ENCODE peak calls at places on chromosomes 16 and 17, in four cellular contexts. I, H, W and T are unnamed samples.

GRCh38 chr16:54289242-54290051 is 2.9 kb upstream of the IRX3 start:
- DNase-seq in I (no peak), H (peak; percentile 38), W (no peak), T (no peak)

GRCh38 chr16:54290203-54291106 is 3.9 kb upstream of the IRX3 start:
- DNase-seq in H (no peak), W (no peak), I (no peak), T (no peak)

GRCh38 chr16:65809627-65810026 is 556.9 kb upstream of the CDH5 start:
- DNase-seq in W (no peak), H (no peak), I (no peak), T (no peak)

GRCh38 chr17:5584971-5585794 is 874 bp upstream of the NLRP1 start:
- DNase-seq in I (no peak), W (no peak), H (no peak), T (no peak)

GRCh38 chr17:74842599-74843351 is 16.9 kb downstream of the GRIN2C start:
- DNase-seq in I (no peak), H (peak; percentile 89), W (peak; percentile 75), T (peak; percentile 52)

GRCh38 chr16:53482123-53482522 is 20.9 kb downstream of the AKTIP start:
- DNase-seq in I (no peak), W (no peak), H (no peak), T (no peak)

GRCh38 chr17:65029605-65030308 is 26.8 kb downstream of the GNA13 start:
- DNase-seq in I (no peak), H (no peak), W (no peak), T (no peak)

GRCh38 chr16:49459953-49460735 is 86.5 kb downstream of the C16orf78 start:
- DNase-seq in H (no peak), W (no peak), I (no peak), T (no peak)

GRCh38 chr16:84937196-84937935 is 74.0 kb downstream of the ZDHHC7 start:
- DNase-seq in I (no peak), W (no peak), H (no peak), T (no peak)

GRCh38 chr17:21201874-21202273 is 12.1 kb downstream of the TMEM11 start:
- DNase-seq in I (no peak), W (no peak), H (no peak), T (no peak)

GRCh38 chr17:58136669-58137279 is 11.4 kb upstream of the OR4D1 start:
- DNase-seq in H (peak; percentile 69), W (peak; percentile 14), I (no peak), T (peak; percentile 45)

GRCh38 chr16:3498988-3499387 is 1.8 kb upstream of the CLUAP1 start:
- DNase-seq in I (no peak), H (no peak), W (no peak), T (no peak)

GRCh38 chr17:57424273-57424672 is 167.9 kb downstream of the MSI2 start:
- DNase-seq in W (no peak), I (no peak), H (no peak), T (no peak)

GRCh38 chr16:53752566-53752965 is 48.6 kb downstream of the FTO start:
- DNase-seq in H (no peak), W (no peak), I (no peak), T (no peak)

GRCh38 chr17:50839591-50840310 is 4.4 kb downstream of the WFIKKN2 start:
- DNase-seq in H (no peak), I (no peak), W (no peak), T (no peak)

GRCh38 chr17:78127240-78127887 is 1.2 kb downstream of the TMC6 start:
- DNase-seq in H (no peak), I (no peak), W (peak; percentile 51), T (peak; percentile 93)

GRCh38 chr16:69888005-69888560 is 63.1 kb upstream of the CLEC18A start:
- DNase-seq in W (no peak), I (peak; percentile 2), H (no peak), T (no peak)

GRCh38 chr17:49832840-49833599 is 14.8 kb downstream of the TAC4 start:
- DNase-seq in W (no peak), I (no peak), H (no peak), T (no peak)

GRCh38 chr17:58341861-58342475 is 10.0 kb downstream of the SUPT4H1 start:
- DNase-seq in I (no peak), W (no peak), H (no peak), T (no peak)

GRCh38 chr16:52976539-52977167 is 76.0 kb downstream of the CHD9NB start:
- DNase-seq in H (peak; percentile 42), I (no peak), W (no peak), T (peak; percentile 41)

GRCh38 chr17:82010575-82011525 is 11.8 kb downstream of the CENPX start:
- DNase-seq in H (no peak), W (no peak), I (no peak), T (no peak)

GRCh38 chr16:66580605-66581209 is 1.4 kb downstream of the CMTM2 start:
- DNase-seq in H (peak; percentile 34), W (no peak), I (no peak), T (peak; percentile 16)

GRCh38 chr17:59785091-59785799 is 77.8 kb downstream of the VMP1 start:
- DNase-seq in H (no peak), W (no peak), I (no peak), T (peak; percentile 64)

GRCh38 chr17:38709864-38710602 is 5.0 kb downstream of the MLLT6 start:
- DNase-seq in I (no peak), H (no peak), W (no peak), T (no peak)

DNA sequence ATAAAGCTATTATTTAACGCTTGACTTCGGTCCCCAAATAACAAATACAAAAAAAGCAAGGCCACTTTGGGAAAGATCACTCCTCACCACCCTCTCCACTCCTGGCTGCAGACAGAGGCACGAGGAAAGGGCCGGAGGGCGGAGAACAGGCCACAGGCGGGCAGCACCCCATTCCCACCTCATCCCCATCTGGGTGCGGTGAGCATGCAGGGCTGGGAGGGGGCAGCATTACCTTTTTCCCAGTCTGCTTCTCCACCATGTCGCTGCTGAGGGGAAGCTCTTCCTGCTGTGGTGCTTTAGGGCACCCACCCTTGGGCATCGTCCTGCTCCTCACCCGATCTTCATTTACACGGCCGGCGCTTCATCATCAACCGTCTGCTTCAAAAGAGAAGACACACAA is 99.2 kb downstream of the ZNF778 start:
- DNase-seq in I (no peak), H (no peak), W (no peak), T (no peak)
- TF ChIP-seq FOXK2 in I (no peak), H (no peak), W (no peak), T (no peak)

GRCh38 chr17:69134112-69134511 is 7.6 kb downstream of the ABCA6 start:
- DNase-seq in I (no peak), W (no peak), H (no peak), T (no peak)

GRCh38 chr17:69130627-69131293 is 10.9 kb downstream of the ABCA6 start:
- DNase-seq in I (no peak), W (no peak), H (no peak), T (no peak)
- TF ChIP-seq FOXK2 in I (no peak), W (no peak), H (no peak), T (no peak)

DNA sequence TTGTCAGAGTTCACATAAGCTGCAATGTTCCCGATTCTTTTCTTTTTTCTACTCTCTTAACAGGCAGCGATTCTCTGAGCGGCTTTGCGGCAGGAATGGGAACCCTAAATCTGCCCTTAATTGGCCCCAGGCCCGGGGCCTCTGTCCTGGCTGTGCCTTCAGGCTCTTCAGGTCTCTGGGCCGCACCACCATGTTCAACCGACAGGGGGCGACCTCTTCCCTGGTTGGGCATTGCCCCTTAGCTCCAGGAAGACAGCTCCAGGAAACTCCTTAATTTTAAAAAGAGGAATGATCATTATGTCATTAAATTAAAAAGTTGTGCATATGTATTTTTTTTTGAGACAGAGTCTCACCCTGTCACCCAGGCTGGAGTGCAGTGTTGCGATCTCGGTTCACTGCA is 20.3 kb downstream of the CACNG5 start:
- DNase-seq in I (no peak), H (peak; percentile 37), W (peak; percentile 74), T (no peak)
- TF ChIP-seq FOXK2 in I (no peak), H (no peak), W (no peak), T (no peak)

DNA sequence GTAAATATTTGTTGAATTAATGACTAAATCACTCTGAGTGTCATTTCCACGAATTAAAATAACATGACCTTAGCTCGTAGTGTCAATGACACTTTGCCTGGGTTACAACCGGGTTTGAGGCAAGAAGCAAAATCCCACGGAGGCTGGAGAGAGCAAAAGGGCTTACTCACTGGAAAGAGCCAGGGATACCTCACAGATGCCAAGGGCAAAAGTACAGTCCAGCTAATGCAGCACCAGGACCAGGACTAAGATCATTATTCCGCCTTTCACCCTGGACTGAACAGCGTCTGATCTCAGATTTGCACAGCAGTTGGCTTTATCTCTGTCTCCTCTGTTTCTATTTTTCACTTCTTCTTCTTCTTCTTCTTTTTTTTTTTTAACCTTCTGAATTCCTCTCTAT is 175.5 kb downstream of the SHISA9 start:
- DNase-seq in W (no peak), I (no peak), H (no peak), T (no peak)
- TF ChIP-seq FOXK2 in W (no peak), I (no peak), H (no peak), T (no peak)

GRCh38 chr16:28846080-28846932 is at the start of gene TUFM:
- DNase-seq in H (peak; percentile 96), W (peak; percentile 91), I (peak; percentile 92), T (peak; percentile 99)
- TF ChIP-seq FOXK2 in H (no peak), W (peak; percentile 59), I (peak; percentile 26), T (peak; percentile 83)

DNA sequence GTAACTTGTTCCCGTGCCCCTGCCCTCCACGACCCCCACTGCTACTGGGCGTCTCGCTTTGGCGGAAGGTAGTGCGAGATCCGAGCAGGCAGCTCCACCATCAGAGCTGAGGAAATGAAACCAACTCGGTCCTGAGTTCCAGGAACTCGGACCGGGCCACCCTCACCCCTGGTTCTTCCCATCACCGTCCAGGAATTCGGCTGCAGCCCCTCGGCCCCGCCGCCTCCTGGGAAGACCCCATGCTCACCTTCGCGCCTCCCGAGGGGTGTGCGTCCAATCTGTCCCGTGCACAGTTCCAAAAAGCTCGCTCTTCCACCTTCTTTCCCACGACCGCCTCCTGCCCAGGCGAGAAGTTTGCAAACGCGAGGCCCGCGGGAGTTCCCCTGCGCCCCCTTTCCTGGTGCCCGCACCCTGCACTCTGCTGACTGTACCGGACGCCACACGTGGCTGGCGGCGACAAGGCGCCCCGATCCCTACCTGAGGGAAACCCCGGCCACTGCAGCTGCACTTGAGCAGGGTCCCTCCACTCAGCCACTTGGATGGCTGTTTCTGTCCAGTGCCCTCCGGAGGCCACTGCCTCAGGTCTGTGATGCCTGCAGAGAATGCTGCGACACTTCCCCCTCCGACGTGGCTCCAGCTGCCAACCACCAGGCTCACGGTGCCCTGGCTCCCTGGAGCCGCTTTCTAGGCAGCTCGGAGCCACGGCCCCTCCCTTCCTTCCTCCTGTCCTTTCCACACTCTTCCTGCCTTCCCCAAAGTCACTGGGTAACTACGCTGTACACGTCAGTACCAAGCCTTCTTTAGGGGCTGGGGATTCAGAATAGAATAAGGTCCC is at the start of gene MLKL:
- DNase-seq in W (peak; percentile 43), H (no peak), I (peak; percentile 11), T (peak; percentile 62)
- TF ChIP-seq FOXK2 in W (no peak), H (no peak), I (no peak), T (no peak)

GRCh38 chr16:2035431-2036199 is 8.9 kb downstream of the NHERF2 start:
- DNase-seq in H (no peak), W (no peak), I (no peak), T (peak; percentile 84)
- TF ChIP-seq FOXK2 in H (no peak), W (no peak), I (no peak), T (no peak)

GRCh38 chr17:43389022-43389947 is 9.5 kb upstream of the ARL4D start:
- DNase-seq in W (peak; percentile 40), I (no peak), H (peak; percentile 68), T (peak; percentile 74)
- TF ChIP-seq FOXK2 in W (no peak), I (no peak), H (no peak), T (no peak)

GRCh38 chr16:29819506-29819905 is 756 bp upstream of the MVP start:
- DNase-seq in I (no peak), H (no peak), W (no peak), T (no peak)
- TF ChIP-seq FOXK2 in I (no peak), H (no peak), W (no peak), T (no peak)